ENCODE peak calls at places on chromosomes 5 and 9, in seven cellular contexts. H is effector CD4-positive, alpha-beta T cell; B is AG09319; P is AG08396; K is HCEC 1CT; E is Peyer's patch; Q is dorsolateral prefrontal cortex. O is an unnamed sample.

GRCh38 chr9:87554177-87554940 is 56.7 kb downstream of the DAPK1 start:
- DNase-seq in K (no peak), Q (no peak), E (no peak), P (no peak), B (no peak), H (no peak), O (peak)

GRCh38 chr5:95731571-95732554 is 727 bp downstream of the RHOBTB3 start:
- DNase-seq in Q (peak), E (peak), H (no peak), K (peak), P (no peak), B (no peak), O (peak)

GRCh38 chr5:6350277-6351090 is 27.9 kb downstream of the MED10 start:
- DNase-seq in K (no peak), P (no peak), E (no peak), Q (no peak), B (no peak), H (no peak), O (no peak)

GRCh38 chr5:123422433-123423277 is 548 bp downstream of the CEP120 start:
- DNase-seq in Q (peak), K (peak), H (no peak), P (peak), E (no peak), B (no peak), O (peak)

GRCh38 chr9:130114741-130115140 is 57.5 kb upstream of the NCS1 start:
- DNase-seq in K (no peak), P (no peak), B (no peak), E (no peak), H (no peak), Q (no peak), O (no peak)

GRCh38 chr5:13976867-13977479 is 32.5 kb upstream of the DNAH5 start:
- DNase-seq in K (peak), Q (no peak), H (no peak), P (peak), B (no peak), E (no peak), O (peak)

GRCh38 chr5:77428526-77428925 is 63.6 kb downstream of the WDR41 start:
- DNase-seq in H (no peak), B (no peak), P (no peak), Q (no peak), E (no peak), K (no peak), O (no peak)

GRCh38 chr9:122134822-122135528 is 24.6 kb downstream of the NDUFA8 start:
- DNase-seq in B (no peak), K (no peak), E (no peak), H (no peak), P (no peak), Q (no peak), O (peak)

GRCh38 chr5:59956130-59956773 is 62.7 kb upstream of the PDE4D start:
- DNase-seq in E (no peak), K (no peak), B (no peak), H (no peak), Q (no peak), P (no peak), O (peak)

GRCh38 chr9:127457191-127457878 is 6.0 kb downstream of the LRSAM1 start:
- DNase-seq in E (no peak), B (no peak), H (no peak), P (no peak), Q (peak), K (no peak), O (no peak)

GRCh38 chr9:33329117-33329563 is 38.8 kb downstream of the NFX1 start:
- DNase-seq in E (peak), P (peak), K (peak), B (peak), H (no peak), Q (no peak), O (peak)

GRCh38 chr9:126953089-126953809 is 38.7 kb downstream of the RALGPS1 start:
- DNase-seq in Q (no peak), B (no peak), P (peak), H (no peak), K (no peak), E (no peak), O (peak)

GRCh38 chr9:120904999-120905793 is 21.4 kb downstream of the TRAF1 start:
- DNase-seq in H (no peak), K (no peak), E (no peak), Q (no peak), B (no peak), P (no peak), O (no peak)

GRCh38 chr9:99368341-99369326 is 146.6 kb downstream of the SEC61B start:
- DNase-seq in B (peak), K (peak), H (no peak), Q (peak), E (no peak), P (peak), O (peak)

GRCh38 chr5:108884736-108885135 is 137.0 kb downstream of the FER start:
- DNase-seq in B (no peak), P (peak), H (no peak), K (peak), E (no peak), Q (no peak), O (peak)

GRCh38 chr5:157143127-157143959 is 678 bp upstream of the MED7 start:
- DNase-seq in B (peak), Q (peak), K (peak), E (peak), P (peak), H (peak), O (peak)

GRCh38 chr9:131668439-131669233 is 71.2 kb downstream of the RAPGEF1 start:
- DNase-seq in K (peak), H (peak), E (no peak), P (peak), Q (peak), B (no peak), O (peak)

GRCh38 chr5:124979174-124979573 is 232.7 kb upstream of the ZNF608 start:
- DNase-seq in H (no peak), Q (no peak), K (no peak), B (no peak), P (peak), E (no peak), O (no peak)

GRCh38 chr5:180860273-180860886 is 696 bp downstream of the ZFP62 start:
- DNase-seq in P (peak), B (no peak), Q (peak), K (peak), E (peak), H (peak), O (peak)

GRCh38 chr5:79924936-79925893 is 65.8 kb downstream of the MTX3 start:
- DNase-seq in B (no peak), Q (no peak), K (peak), P (peak), E (no peak), H (no peak), O (peak)

GRCh38 chr9:131873361-131873760 is 133.5 kb upstream of the RAPGEF1 start:
- DNase-seq in H (no peak), P (no peak), E (no peak), Q (no peak), K (no peak), B (no peak), O (no peak)

GRCh38 chr9:127132375-127132774 is 9.9 kb upstream of the ANGPTL2 start:
- DNase-seq in K (no peak), P (no peak), E (no peak), Q (no peak), H (no peak), B (no peak), O (no peak)

GRCh38 chr5:40578501-40579451 is 100.9 kb upstream of the PTGER4 start:
- DNase-seq in E (no peak), B (no peak), P (no peak), H (no peak), Q (no peak), K (no peak), O (no peak)

GRCh38 chr5:149063017-149063687 is at the start of gene SH3TC2:
- DNase-seq in P (peak), H (no peak), K (peak), E (peak), Q (peak), B (no peak), O (peak)

GRCh38 chr5:35855221-35855620 is 1.5 kb upstream of the IL7R start:
- DNase-seq in B (no peak), K (no peak), Q (no peak), E (no peak), P (no peak), H (no peak), O (no peak)

GRCh38 chr5:125196479-125197183 is 450.2 kb upstream of the ZNF608 start:
- DNase-seq in K (no peak), H (no peak), P (no peak), Q (peak), E (no peak), B (no peak), O (no peak)

GRCh38 chr9:98750396-98751060 is 41.8 kb upstream of the GABBR2 start:
- DNase-seq in H (no peak), K (no peak), B (no peak), P (no peak), Q (no peak), E (no peak), O (no peak)

GRCh38 chr5:72478684-72479083 is 28.5 kb downstream of the ZNF366 start:
- DNase-seq in H (no peak), Q (no peak), B (no peak), P (no peak), E (no peak), K (no peak), O (no peak)

GRCh38 chr5:677131-678101 is 15.7 kb downstream of the TPPP start:
- DNase-seq in E (peak), H (no peak), B (no peak), P (no peak), Q (no peak), K (no peak), O (no peak)

GRCh38 chr5:164354138-164354751 is 848.8 kb downstream of the MAT2B start:
- DNase-seq in B (no peak), P (no peak), H (no peak), E (no peak), K (no peak), Q (no peak), O (no peak)

GRCh38 chr5:129053438-129053837 is 41.1 kb upstream of the ISOC1 start:
- DNase-seq in K (no peak), B (no peak), H (no peak), E (no peak), P (no peak), Q (no peak), O (no peak)

GRCh38 chr9:128818839-128819715 is 777 bp downstream of the ENDOG start:
- DNase-seq in P (peak), E (no peak), B (no peak), K (no peak), Q (peak), H (peak), O (peak)

GRCh38 chr5:111158105-111158744 is 66.0 kb upstream of the CAMK4 start:
- DNase-seq in H (peak), P (peak), Q (peak), E (no peak), B (peak), K (peak), O (peak)

GRCh38 chr9:93064392-93065124 is 6.1 kb downstream of the SUSD3 start:
- DNase-seq in B (no peak), K (no peak), Q (no peak), P (no peak), E (no peak), H (peak), O (no peak)

GRCh38 chr9:95505676-95506437 is 10.9 kb downstream of the PTCH1 start:
- DNase-seq in E (peak), Q (peak), K (peak), P (peak), H (no peak), B (no peak), O (peak)

O was measured in EL.